ENCODE peak calls at places on chromosome 20, in five cellular contexts. One of them, this sample, is unnamed.

GRCh38 chr20:25050501-25051350 is 7.2 kb downstream of the ACSS1 start:
- DNase-seq in iPS DF 6.9: no peak
- DNase-seq in CD8-positive, alpha-beta T cell: no peak
- DNase-seq in pancreas: no peak
- DNase-seq in A549: no peak
- DNase-seq in this sample: no peak

GRCh38 chr20:14568225-14568624 is 230.8 kb upstream of the FLRT3 start:
- DNase-seq in iPS DF 6.9: no peak
- DNase-seq in CD8-positive, alpha-beta T cell: no peak
- DNase-seq in pancreas: no peak
- DNase-seq in A549: no peak
- DNase-seq in this sample: peak; percentile 8

GRCh38 chr20:17782768-17783167 is 83.0 kb downstream of the BANF2 start:
- DNase-seq in iPS DF 6.9: no peak
- DNase-seq in CD8-positive, alpha-beta T cell: no peak
- DNase-seq in pancreas: no peak
- DNase-seq in A549: no peak
- DNase-seq in this sample: no peak

GRCh38 chr20:58684291-58684690 is 8.3 kb upstream of the NPEPL1 start:
- DNase-seq in iPS DF 6.9: no peak
- DNase-seq in CD8-positive, alpha-beta T cell: no peak
- DNase-seq in pancreas: no peak
- DNase-seq in A549: no peak
- DNase-seq in this sample: no peak

GRCh38 chr20:16904751-16905150 is 156.6 kb downstream of the OTOR start:
- DNase-seq in iPS DF 6.9: no peak
- DNase-seq in CD8-positive, alpha-beta T cell: no peak
- DNase-seq in pancreas: no peak
- DNase-seq in A549: no peak
- DNase-seq in this sample: no peak

GRCh38 chr20:62064788-62065668 is 653 bp downstream of the TAF4 start:
- DNase-seq in iPS DF 6.9: no peak
- DNase-seq in CD8-positive, alpha-beta T cell: no peak
- DNase-seq in pancreas: no peak
- DNase-seq in A549: no peak
- DNase-seq in this sample: no peak

GRCh38 chr20:41352106-41352505 is 11.5 kb downstream of the LPIN3 start:
- DNase-seq in iPS DF 6.9: no peak
- DNase-seq in CD8-positive, alpha-beta T cell: no peak
- DNase-seq in pancreas: no peak
- DNase-seq in A549: peak; percentile 36
- DNase-seq in this sample: no peak

GRCh38 chr20:41072099-41072798 is 43.6 kb downstream of the TOP1 start:
- DNase-seq in iPS DF 6.9: no peak
- DNase-seq in CD8-positive, alpha-beta T cell: no peak
- DNase-seq in pancreas: no peak
- DNase-seq in A549: no peak
- DNase-seq in this sample: no peak

GRCh38 chr20:6104493-6105188 is 18.2 kb downstream of the FERMT1 start:
- DNase-seq in iPS DF 6.9: no peak
- DNase-seq in CD8-positive, alpha-beta T cell: no peak
- DNase-seq in pancreas: no peak
- DNase-seq in A549: no peak
- DNase-seq in this sample: no peak

GRCh38 chr20:21146242-21146641 is 20.4 kb downstream of the KIZ start:
- DNase-seq in iPS DF 6.9: no peak
- DNase-seq in CD8-positive, alpha-beta T cell: no peak
- DNase-seq in pancreas: no peak
- DNase-seq in A549: no peak
- DNase-seq in this sample: no peak

GRCh38 chr20:33820362-33820761 is 9.2 kb downstream of the CHMP4B start:
- DNase-seq in iPS DF 6.9: no peak
- DNase-seq in CD8-positive, alpha-beta T cell: no peak
- DNase-seq in pancreas: no peak
- DNase-seq in A549: no peak
- DNase-seq in this sample: no peak

GRCh38 chr20:63425846-63426485 is 46.5 kb downstream of the KCNQ2 start:
- DNase-seq in iPS DF 6.9: no peak
- DNase-seq in CD8-positive, alpha-beta T cell: no peak
- DNase-seq in pancreas: no peak
- DNase-seq in A549: no peak
- DNase-seq in this sample: no peak
- H3K4me3 ChIP-seq in iPS DF 6.9: no peak overlapping the region
- H3K4me3 ChIP-seq in CD8-positive, alpha-beta T cell: no peak overlapping the region
- H3K4me3 ChIP-seq in pancreas: no peak overlapping the region
- H3K4me3 ChIP-seq in A549: no peak overlapping the region
- H3K4me3 ChIP-seq in this sample: no peak overlapping the region

DNA sequence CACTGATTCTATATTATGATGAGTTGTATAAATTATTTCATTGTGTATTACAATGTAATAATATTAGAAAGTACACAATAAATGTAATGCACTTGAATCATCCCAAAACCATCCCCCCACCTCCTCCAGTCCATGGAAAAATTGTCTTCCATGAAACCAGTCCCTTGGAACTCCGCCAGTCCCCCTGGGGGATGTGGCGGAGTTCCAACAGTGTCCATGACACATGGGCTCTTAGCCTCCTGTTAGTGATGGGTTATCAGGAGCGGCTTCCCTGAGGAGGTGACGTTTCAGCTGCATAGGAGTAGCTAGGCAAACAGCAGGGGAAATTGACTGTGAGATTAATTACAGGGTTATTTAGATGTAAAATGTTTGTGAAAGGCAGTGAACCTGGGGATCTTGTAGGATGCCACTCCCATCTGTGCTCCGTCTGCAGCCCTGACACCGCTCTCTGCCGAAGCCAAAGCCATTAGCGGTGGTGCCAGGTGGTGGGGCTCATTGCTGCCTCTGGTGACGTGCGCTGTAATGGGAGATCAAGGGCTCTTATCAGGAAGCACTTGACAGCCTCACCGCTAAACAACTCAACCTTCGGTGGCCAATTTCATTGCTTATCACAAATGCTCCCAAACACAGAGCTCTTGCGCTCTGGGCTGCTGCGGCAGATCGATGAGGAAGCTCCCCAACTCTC is 81.6 kb upstream of the MC3R start:
- DNase-seq in iPS DF 6.9: no peak
- DNase-seq in CD8-positive, alpha-beta T cell: no peak
- DNase-seq in pancreas: no peak
- DNase-seq in A549: no peak
- DNase-seq in this sample: no peak
- H3K9me3 ChIP-seq in iPS DF 6.9: peaks cover 9% of the 10 kb centered on the region
- H3K9me3 ChIP-seq in CD8-positive, alpha-beta T cell: no peaks in the 10 kb centered on the region
- H3K9me3 ChIP-seq in pancreas: no peaks in the 10 kb centered on the region
- H3K9me3 ChIP-seq in A549: no peaks in the 10 kb centered on the region
- H3K9me3 ChIP-seq in this sample: peaks cover 6% of the 10 kb centered on the region

GRCh38 chr20:44540834-44541233 is 19.0 kb upstream of the SERINC3 start:
- DNase-seq in iPS DF 6.9: no peak
- DNase-seq in CD8-positive, alpha-beta T cell: no peak
- DNase-seq in pancreas: no peak
- DNase-seq in A549: no peak
- DNase-seq in this sample: no peak
- H3K4me3 ChIP-seq in iPS DF 6.9: no peak overlapping the region
- H3K4me3 ChIP-seq in CD8-positive, alpha-beta T cell: no peak overlapping the region
- H3K4me3 ChIP-seq in pancreas: no peak overlapping the region
- H3K4me3 ChIP-seq in A549: no peak overlapping the region
- H3K4me3 ChIP-seq in this sample: no peak overlapping the region

GRCh38 chr20:49284818-49285217 is 7.0 kb upstream of the ZNFX1 start:
- DNase-seq in iPS DF 6.9: no peak
- DNase-seq in CD8-positive, alpha-beta T cell: no peak
- DNase-seq in pancreas: no peak
- DNase-seq in A549: no peak
- DNase-seq in this sample: no peak
- H3K9me3 ChIP-seq in iPS DF 6.9: no peaks in the 10 kb centered on the region
- H3K9me3 ChIP-seq in CD8-positive, alpha-beta T cell: peaks cover 59% of the 10 kb centered on the region
- H3K9me3 ChIP-seq in pancreas: no peaks in the 10 kb centered on the region
- H3K9me3 ChIP-seq in A549: peaks cover 9% of the 10 kb centered on the region
- H3K9me3 ChIP-seq in this sample: peaks cover 100% of the 10 kb centered on the region

This sample was measured in NT2/D1.